ENCODE peak calls at places on chromosomes 4 and X, in seven cellular contexts. C is kidney tubule cell, A is T-helper 17 cell, U is head of caudate nucleus, B is tibial artery, K is immature natural killer cell, Q is GM10248. H is an unnamed sample.

GRCh38 chrX:121169099-121170035 is 122.0 kb downstream of the GLUD2 start:
- DNase-seq in B (no peak), K (no peak), Q (no peak), U (no peak), A (no peak), C (no peak), H (no peak)

GRCh38 chr4:6239968-6240367 is 29.7 kb upstream of the WFS1 start:
- DNase-seq in K (no peak), Q (no peak), A (no peak), B (peak), U (no peak), C (no peak), H (no peak)

GRCh38 chr4:2091990-2092652 is 33.0 kb downstream of the NAT8L start:
- DNase-seq in U (no peak), Q (no peak), K (no peak), B (peak), C (no peak), A (no peak), H (no peak)

GRCh38 chrX:136858007-136858756 is 22.3 kb downstream of the RBMX start:
- DNase-seq in C (no peak), Q (no peak), U (no peak), B (no peak), A (no peak), K (no peak), H (no peak)

GRCh38 chrX:19882066-19882775 is 5.2 kb downstream of the SH3KBP1 start:
- DNase-seq in C (no peak), B (no peak), A (no peak), Q (no peak), K (no peak), U (no peak), H (no peak)

GRCh38 chrX:72545990-72546389 is 26.7 kb downstream of the HDAC8 start:
- DNase-seq in K (no peak), B (no peak), A (no peak), U (no peak), C (no peak), Q (no peak), H (no peak)

GRCh38 chrX:27619975-27620374 is 29.8 kb downstream of the DCAF8L2 start:
- DNase-seq in A (no peak), U (no peak), B (no peak), C (peak), K (no peak), Q (no peak), H (no peak)

GRCh38 chr4:86615501-86615900 is 21.4 kb downstream of the PTPN13 start:
- DNase-seq in C (no peak), U (no peak), A (no peak), Q (no peak), B (no peak), K (no peak), H (no peak)

GRCh38 chr4:177107288-177107901 is 202.3 kb upstream of the NEIL3 start:
- DNase-seq in K (no peak), A (no peak), U (no peak), B (no peak), Q (no peak), C (peak), H (no peak)

GRCh38 chrX:1164322-1165288 is 47.8 kb downstream of the CRLF2 start:
- DNase-seq in B (peak), C (no peak), U (no peak), K (no peak), A (no peak), Q (peak), H (peak)

GRCh38 chr4:181193162-181193930 is 1049.9 kb upstream of the TENM3 start:
- DNase-seq in B (no peak), C (no peak), A (no peak), K (no peak), U (no peak), Q (no peak), H (no peak)

GRCh38 chr4:26342328-26343040 is 21.7 kb downstream of the RBPJ start:
- DNase-seq in K (no peak), C (peak), Q (no peak), A (no peak), U (no peak), B (no peak), H (no peak)

GRCh38 chr4:46844325-46844917 is 64.6 kb downstream of the COX7B2 start:
- DNase-seq in B (no peak), Q (peak), A (peak), K (peak), C (peak), U (peak), H (peak)

GRCh38 chr4:51831133-51831532 is 11.8 kb upstream of the DCUN1D4 start:
- DNase-seq in A (peak), U (peak), K (peak), B (peak), C (peak), Q (peak), H (peak)

GRCh38 chrX:46029777-46030176 is 515.4 kb downstream of the ZNF674 start:
- DNase-seq in A (no peak), U (no peak), B (no peak), Q (no peak), C (no peak), K (no peak), H (no peak)